ENCODE peak calls at places on chromosomes 3 and 15, in six cellular contexts. I is mesenchymal stem cell, X is fibroblast of lung, R is A549, V is mesendoderm, E is neuronal stem cell. A is an unnamed sample. For H3K4me1, the result is how much of the 10 kb centered on the place peaks cover.

GRCh38 chr3:141894524-141895176 is 18.2 kb downstream of the ATP1B3 start:
- DNase-seq in I (peak), X (peak), V (no peak), E (no peak), R (no peak), A (no peak)

GRCh38 chr3:118262800-118263402 is 771.7 kb downstream of the IGSF11 start:
- DNase-seq in V (no peak), I (no peak), X (no peak), E (no peak), R (no peak), A (no peak)

GRCh38 chr15:70762469-70763119 is 764 bp downstream of the UACA start:
- DNase-seq in R (peak), E (peak), I (peak), V (peak), X (peak), A (peak)

GRCh38 chr15:82045179-82045891 is 483 bp downstream of the MEX3B start:
- DNase-seq in X (peak), V (peak), E (peak), R (peak), I (peak), A (peak)

GRCh38 chr15:68536331-68537095 is 42.3 kb upstream of the CORO2B start:
- DNase-seq in E (no peak), X (peak), R (no peak), V (no peak), I (peak), A (no peak)

GRCh38 chr15:99703603-99704443 is 29.4 kb downstream of the LYSMD4 start:
- DNase-seq in E (no peak), R (peak), I (peak), V (peak), X (peak), A (no peak)

GRCh38 chr15:34107315-34107714 is 5.4 kb downstream of the PGBD4 start:
- DNase-seq in R (no peak), I (no peak), E (no peak), V (no peak), X (no peak), A (no peak)

GRCh38 chr3:115651089-115651488 is 27.8 kb downstream of the GAP43 start:
- DNase-seq in V (no peak), R (no peak), I (no peak), E (no peak), X (no peak), A (no peak)

GRCh38 chr3:31008986-31009385 is 114.5 kb upstream of the GADL1 start:
- DNase-seq in V (peak), X (no peak), R (no peak), I (no peak), E (no peak), A (no peak)

GRCh38 chr3:142318331-142318730 is 92.9 kb upstream of the GK5 start:
- DNase-seq in E (no peak), X (no peak), V (no peak), R (no peak), I (no peak), A (no peak)

GRCh38 chr3:58151637-58152036 is 59.1 kb downstream of the DNASE1L3 start:
- DNase-seq in R (no peak), I (no peak), V (no peak), X (no peak), E (no peak), A (no peak)

GRCh38 chr3:64166584-64167155 is 58.6 kb downstream of the PRICKLE2 start:
- DNase-seq in R (no peak), I (no peak), E (peak), V (peak), X (no peak), A (no peak)

GRCh38 chr15:47708595-47708994 is 8.7 kb upstream of the SEMA6D start:
- DNase-seq in E (no peak), V (no peak), R (no peak), X (no peak), I (no peak), A (peak)

GRCh38 chr3:196995646-196996355 is 27.2 kb upstream of the PIGZ start:
- DNase-seq in X (no peak), V (no peak), E (no peak), R (no peak), I (no peak), A (no peak)

GRCh38 chr15:71296032-71296686 is 180.9 kb downstream of the THSD4 start:
- DNase-seq in I (peak), E (no peak), X (peak), V (no peak), R (peak), A (peak)

GRCh38 chr15:57635300-57635944 is 43.7 kb downstream of the MYZAP start:
- DNase-seq in R (no peak), X (no peak), I (no peak), V (peak), E (no peak), A (peak)

GRCh38 chr3:98906230-98906629 is 4.7 kb upstream of the DCBLD2 start:
- DNase-seq in X (peak), I (peak), V (no peak), E (no peak), R (no peak), A (no peak)

GRCh38 chr3:45905755-45906154 is 19.4 kb downstream of the CCR9 start:
- DNase-seq in R (no peak), I (no peak), X (no peak), V (no peak), E (no peak), A (no peak)

GRCh38 chr3:40290396-40290795 is 19.1 kb upstream of the EIF1B start:
- DNase-seq in R (no peak), I (no peak), V (no peak), E (no peak), X (no peak), A (peak)

GRCh38 chr15:51600114-51600513 is 22.5 kb downstream of the DMXL2 start:
- DNase-seq in R (no peak), E (no peak), X (no peak), V (no peak), I (no peak), A (no peak)

GRCh38 chr3:127751163-127751621 is 71.1 kb downstream of the MGLL start:
- DNase-seq in I (no peak), E (no peak), V (no peak), R (no peak), X (no peak), A (no peak)

GRCh38 chr15:97759363-97759762 is 201.1 kb upstream of the ARRDC4 start:
- DNase-seq in I (peak), E (no peak), X (peak), V (no peak), R (no peak), A (no peak)

GRCh38 chr15:73777741-73778140 is 24.6 kb upstream of the INSYN1 start:
- DNase-seq in I (no peak), V (no peak), X (no peak), E (no peak), R (no peak), A (no peak)

GRCh38 chr15:69823223-69823907 is 274.4 kb downstream of the TLE3 start:
- DNase-seq in E (no peak), X (no peak), V (peak), R (peak), I (no peak), A (no peak)

GRCh38 chr15:88657326-88658069 is 18.7 kb downstream of the ISG20 start:
- DNase-seq in V (peak), E (peak), I (peak), X (peak), R (peak), A (no peak)

GRCh38 chr3:46690798-46691197 is 2.7 kb downstream of the ALS2CL start:
- DNase-seq in R (no peak), E (no peak), I (no peak), V (no peak), X (no peak), A (peak)

GRCh38 chr3:182244222-182244971 is 532.7 kb downstream of the SOX2 start:
- DNase-seq in V (peak), X (no peak), R (no peak), E (no peak), I (no peak), A (no peak)

DNA sequence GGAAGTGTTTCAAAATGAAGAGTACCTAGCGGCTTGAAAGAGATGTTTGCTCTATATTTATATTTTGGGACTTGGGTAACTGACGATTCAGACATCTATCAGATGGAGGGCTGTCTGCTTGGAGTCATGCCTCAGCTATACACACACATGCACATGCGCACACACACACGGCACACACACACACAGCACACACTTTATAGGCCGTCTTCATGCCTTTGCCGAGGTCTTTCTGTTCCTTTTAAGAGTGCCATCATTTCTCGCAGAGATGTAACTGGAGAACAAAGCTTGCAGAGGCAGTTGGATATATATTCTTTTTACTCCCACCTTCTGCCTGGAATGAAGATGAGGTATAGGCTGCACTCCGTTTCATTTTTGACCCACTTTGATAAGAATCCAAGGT is 314.1 kb downstream of the PTPRG start:
- DNase-seq in R (no peak), E (no peak), X (no peak), I (no peak), V (no peak), A (no peak)
- H3K4me1 ChIP-seq in R (under half), E (under half), X (under half), I (under half), V (under half), A (under half)

GRCh38 chr15:63192604-63193206 is 3.3 kb downstream of the RAB8B start:
- DNase-seq in V (no peak), X (no peak), I (no peak), E (no peak), R (no peak), A (no peak)
- H3K4me1 ChIP-seq in V (under half), X (under half), I (under half), E (under half), R (under half), A (under half)

GRCh38 chr3:189909139-189909538 is 211.6 kb downstream of the P3H2 start:
- DNase-seq in V (no peak), X (no peak), I (no peak), E (no peak), R (no peak), A (no peak)

GRCh38 chr3:189908646-189909045 is 212.1 kb downstream of the P3H2 start:
- DNase-seq in V (peak), R (no peak), I (peak), E (no peak), X (peak), A (no peak)

GRCh38 chr3:189907803-189908202 is 212.9 kb downstream of the P3H2 start:
- DNase-seq in V (no peak), X (no peak), R (no peak), E (no peak), I (no peak), A (no peak)

GRCh38 chr3:189909573-189909972 is 211.1 kb downstream of the P3H2 start:
- DNase-seq in X (no peak), V (no peak), I (no peak), R (no peak), E (no peak), A (no peak)

DNA sequence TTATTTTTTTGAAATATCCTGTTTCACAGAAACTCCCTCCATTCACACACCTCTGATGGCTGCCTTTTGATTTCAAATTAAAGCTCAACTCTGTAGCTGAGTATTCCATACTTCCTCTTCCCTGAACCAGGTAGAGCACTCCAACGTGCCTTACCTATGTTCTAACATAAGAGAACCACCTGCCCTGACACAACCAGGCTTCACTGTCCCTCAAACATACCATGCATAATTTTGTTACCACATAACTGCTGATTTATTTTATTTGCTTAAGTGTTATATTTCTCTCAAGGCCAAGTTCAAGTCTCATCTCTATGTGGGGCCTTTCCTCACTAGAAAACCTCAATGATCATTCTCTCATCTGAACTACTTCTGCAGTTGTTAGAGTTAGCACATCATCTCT is 209.7 kb downstream of the P3H2 start:
- DNase-seq in V (no peak), I (no peak), X (no peak), E (no peak), R (no peak), A (no peak)
- H3K4me1 ChIP-seq in V (under half), I (under half), X (under half), E (under half), R (under half), A (under half)

DNA sequence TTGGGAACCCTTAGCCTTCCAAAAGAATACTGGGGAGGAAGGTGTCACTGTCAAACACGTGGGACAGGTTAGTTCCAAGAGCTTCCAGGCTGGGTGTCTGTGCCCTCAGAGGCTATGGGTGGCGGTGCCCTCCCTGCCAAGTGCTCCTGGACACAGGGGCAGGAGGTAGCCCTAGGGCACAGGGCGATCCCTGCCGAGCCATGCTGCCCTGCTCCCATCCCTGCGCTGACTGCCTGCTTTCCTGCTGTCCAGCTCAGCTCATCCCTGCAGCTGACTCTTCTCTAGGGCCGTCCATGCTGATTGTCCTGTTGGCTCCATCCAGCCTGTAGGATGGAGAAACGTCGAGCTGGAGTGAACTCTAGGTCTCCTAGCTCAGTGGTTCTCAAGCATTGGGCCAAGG is 3.6 kb downstream of the PDIA5 start:
- DNase-seq in R (no peak), I (no peak), V (no peak), E (no peak), X (no peak), A (no peak)
- H3K4me1 ChIP-seq in R (under half), I (under half), V (under half), E (under half), X (under half), A (under half)

GRCh38 chr15:96346409-96346808 is 15.9 kb downstream of the NR2F2 start:
- DNase-seq in V (no peak), I (no peak), E (no peak), X (peak), R (no peak), A (no peak)

GRCh38 chr15:96344120-96344705 is 13.7 kb downstream of the NR2F2 start:
- DNase-seq in E (no peak), V (no peak), R (no peak), X (no peak), I (no peak), A (no peak)

GRCh38 chr15:96344706-96345559 is 14.4 kb downstream of the NR2F2 start:
- DNase-seq in V (no peak), I (peak), R (no peak), E (no peak), X (no peak), A (no peak)

GRCh38 chr15:96347181-96348111 is 16.9 kb downstream of the NR2F2 start:
- DNase-seq in R (no peak), E (no peak), V (no peak), I (peak), X (peak), A (no peak)

GRCh38 chr15:96345560-96346389 is 15.3 kb downstream of the NR2F2 start:
- DNase-seq in X (peak), E (no peak), R (peak), V (peak), I (peak), A (no peak)
- H3K4me1 ChIP-seq in X (under half), E (half or more), R (under half), V (under half), I (under half), A (under half)

GRCh38 chr15:41790169-41790568 is 15.9 kb downstream of the MAPKBP1 start:
- DNase-seq in R (no peak), E (no peak), V (no peak), I (no peak), X (no peak), A (no peak)
- H3K4me1 ChIP-seq in R (under half), E (under half), V (under half), I (under half), X (under half), A (under half)